ENCODE peak calls at places on chromosomes 5 and 9, in seven cellular contexts. U is erythroblast, B is AG08395, V is head of caudate nucleus, K is AML-193, E is NCI-H1105 treated with DMSO at 0.1 percent for 48 hours, Z is sigmoid colon. G is an unnamed sample.

GRCh38 chr5:135061001-135061400 is 27.0 kb upstream of the PITX1 start:
- DNase-seq in U (no peak), B (no peak), V (no peak), K (no peak), E (no peak), Z (peak), G (no peak)

GRCh38 chr5:173859315-173860038 is 28.7 kb upstream of the CPEB4 start:
- DNase-seq in U (peak), B (no peak), V (no peak), K (no peak), E (no peak), Z (no peak), G (no peak)

GRCh38 chr5:326109-326508 is 4.6 kb downstream of the AHRR start:
- DNase-seq in U (no peak), B (no peak), V (no peak), K (no peak), E (no peak), Z (no peak), G (no peak)

GRCh38 chr5:137304227-137304874 is 194.8 kb downstream of the SPOCK1 start:
- DNase-seq in U (no peak), B (no peak), V (no peak), K (no peak), E (peak), Z (no peak), G (no peak)

GRCh38 chr5:31271567-31271966 is 78.1 kb downstream of the CDH6 start:
- DNase-seq in U (no peak), B (no peak), V (no peak), K (no peak), E (no peak), Z (no peak), G (no peak)

GRCh38 chr9:98971168-98971914 is 27.6 kb downstream of the COL15A1 start:
- DNase-seq in U (no peak), B (peak), V (peak), K (no peak), E (no peak), Z (no peak), G (no peak)

GRCh38 chr5:157744055-157745011 is 821 bp downstream of the LSM11 start:
- DNase-seq in U (peak), B (no peak), V (peak), K (no peak), E (no peak), Z (no peak), G (no peak)

GRCh38 chr9:110104201-110104845 is 103.6 kb downstream of the C9orf152 start:
- DNase-seq in U (no peak), B (no peak), V (no peak), K (no peak), E (no peak), Z (no peak), G (no peak)

GRCh38 chr5:67620386-67621039 is 423.9 kb upstream of the CD180 start:
- DNase-seq in U (no peak), B (no peak), V (no peak), K (no peak), E (peak), Z (no peak), G (peak)

GRCh38 chr5:62282079-62282478 is 23.9 kb upstream of the KIF2A start:
- DNase-seq in U (no peak), B (no peak), V (no peak), K (no peak), E (no peak), Z (no peak), G (no peak)

GRCh38 chr5:171840066-171840465 is 54.4 kb downstream of the SMIM23 start:
- DNase-seq in U (peak), B (no peak), V (no peak), K (no peak), E (peak), Z (no peak), G (no peak)

GRCh38 chr5:16909464-16909863 is 26.6 kb downstream of the MYO10 start:
- DNase-seq in U (no peak), B (no peak), V (no peak), K (no peak), E (no peak), Z (no peak), G (no peak)

GRCh38 chr5:98308231-98308630 is 465.2 kb upstream of the RGMB start:
- DNase-seq in U (no peak), B (no peak), V (no peak), K (no peak), E (no peak), Z (no peak), G (no peak)

GRCh38 chr5:134458234-134458633 is 46.6 kb upstream of the CDKN2AIPNL start:
- DNase-seq in U (no peak), B (peak), V (no peak), K (no peak), E (no peak), Z (peak), G (no peak)

GRCh38 chr9:113572076-113572861 is 108.7 kb downstream of the RGS3 start:
- DNase-seq in U (peak), B (no peak), V (no peak), K (no peak), E (no peak), Z (peak), G (no peak)

GRCh38 chr5:173834070-173834771 is 53.9 kb upstream of the CPEB4 start:
- DNase-seq in U (no peak), B (no peak), V (no peak), K (no peak), E (no peak), Z (no peak), G (no peak)

GRCh38 chr5:87686018-87686417 is 273.3 kb upstream of the CCNH start:
- DNase-seq in U (no peak), B (no peak), V (no peak), K (no peak), E (no peak), Z (no peak), G (no peak)

GRCh38 chr5:142432961-142433360 is 108.1 kb upstream of the SPRY4 start:
- DNase-seq in U (no peak), B (no peak), V (no peak), K (no peak), E (no peak), Z (no peak), G (no peak)

GRCh38 chr5:99955962-99956361 is 579.2 kb upstream of the FAM174A start:
- DNase-seq in U (no peak), B (no peak), V (no peak), K (no peak), E (no peak), Z (no peak), G (no peak)

GRCh38 chr9:18718393-18718792 is 244.4 kb downstream of the ADAMTSL1 start:
- DNase-seq in U (no peak), B (no peak), V (no peak), K (no peak), E (no peak), Z (no peak), G (no peak)

GRCh38 chr5:17907094-17907493 is 272.8 kb downstream of the TAF11L14 start:
- DNase-seq in U (no peak), B (no peak), V (no peak), K (no peak), E (no peak), Z (no peak), G (no peak)

GRCh38 chr5:58872670-58873273 is 289.9 kb downstream of the RAB3C start:
- DNase-seq in U (no peak), B (no peak), V (no peak), K (no peak), E (peak), Z (no peak), G (no peak)

GRCh38 chr9:132793606-132794580 is 84.2 kb downstream of the AK8 start:
- DNase-seq in U (no peak), B (no peak), V (no peak), K (no peak), E (no peak), Z (no peak), G (no peak)

GRCh38 chr9:134551657-134552348 is 89.8 kb upstream of the COL5A1 start:
- DNase-seq in U (no peak), B (peak), V (peak), K (no peak), E (no peak), Z (no peak), G (no peak)

GRCh38 chr9:95753762-95754465 is 121.6 kb upstream of the ERCC6L2 start:
- DNase-seq in U (peak), B (no peak), V (no peak), K (no peak), E (no peak), Z (peak), G (no peak)

GRCh38 chr5:54329731-54330709 is 19.6 kb upstream of the ARL15 start:
- DNase-seq in U (no peak), B (peak), V (no peak), K (no peak), E (peak), Z (no peak), G (no peak)

GRCh38 chr5:116395178-116395577 is 179.4 kb downstream of the SEMA6A start:
- DNase-seq in U (no peak), B (no peak), V (no peak), K (no peak), E (peak), Z (no peak), G (no peak)

G was measured in MM.1S.